ENCODE peak calls at places on chromosomes 12 and 14, in nine cellular contexts. H, V, M, I, C, D, Q, W and A are unnamed samples.
A peak's percentile ranks its signal among the peaks of the same experiment; 100 is the strongest.

GRCh38 chr12:91618281-91618680 is 435.7 kb upstream of the DCN start:
- DNase-seq in H (no peak), V (no peak), M (no peak), I (no peak), C (no peak), D (no peak), Q (no peak), W (no peak), A (no peak)

GRCh38 chr14:70317969-70318634 is 41.4 kb downstream of the COX16 start:
- DNase-seq in H (peak; percentile 64), V (peak; percentile 72), M (no peak), I (no peak), C (peak; percentile 20), D (peak; percentile 82), Q (no peak), W (peak; percentile 28), A (no peak)

GRCh38 chr12:105319691-105320209 is 10.7 kb upstream of the C12orf75 start:
- DNase-seq in H (no peak), V (no peak), M (no peak), I (no peak), C (no peak), D (peak; percentile 41), Q (no peak), W (no peak), A (no peak)

GRCh38 chr14:95300697-95301526 is 18.8 kb downstream of the CLMN start:
- DNase-seq in H (no peak), V (no peak), M (no peak), I (no peak), C (no peak), D (no peak), Q (peak; percentile 47), W (no peak), A (no peak)

GRCh38 chr12:45192041-45192695 is 23.7 kb upstream of the ANO6 start:
- DNase-seq in H (peak; percentile 52), V (no peak), M (no peak), I (no peak), C (peak; percentile 50), D (no peak), Q (no peak), W (no peak), A (no peak)

GRCh38 chr12:12715459-12716150 is 1.6 kb upstream of the CDKN1B start:
- DNase-seq in H (no peak), V (no peak), M (no peak), I (no peak), C (no peak), D (no peak), Q (no peak), W (no peak), A (no peak)

GRCh38 chr14:23567186-23568020 is at the start of gene AP1G2:
- DNase-seq in H (peak; percentile 17), V (peak; percentile 90), M (peak; percentile 91), I (peak; percentile 78), C (peak; percentile 92), D (peak; percentile 94), Q (peak; percentile 37), W (peak; percentile 88), A (peak; percentile 86)

GRCh38 chr14:38074091-38074490 is 133.6 kb upstream of the SSTR1 start:
- DNase-seq in H (no peak), V (no peak), M (no peak), I (no peak), C (no peak), D (no peak), Q (no peak), W (no peak), A (no peak)

GRCh38 chr12:39763894-39764176 is 144.2 kb upstream of the ABCD2 start:
- DNase-seq in H (no peak), V (no peak), M (no peak), I (no peak), C (no peak), D (peak; percentile 21), Q (no peak), W (no peak), A (no peak)

DNA sequence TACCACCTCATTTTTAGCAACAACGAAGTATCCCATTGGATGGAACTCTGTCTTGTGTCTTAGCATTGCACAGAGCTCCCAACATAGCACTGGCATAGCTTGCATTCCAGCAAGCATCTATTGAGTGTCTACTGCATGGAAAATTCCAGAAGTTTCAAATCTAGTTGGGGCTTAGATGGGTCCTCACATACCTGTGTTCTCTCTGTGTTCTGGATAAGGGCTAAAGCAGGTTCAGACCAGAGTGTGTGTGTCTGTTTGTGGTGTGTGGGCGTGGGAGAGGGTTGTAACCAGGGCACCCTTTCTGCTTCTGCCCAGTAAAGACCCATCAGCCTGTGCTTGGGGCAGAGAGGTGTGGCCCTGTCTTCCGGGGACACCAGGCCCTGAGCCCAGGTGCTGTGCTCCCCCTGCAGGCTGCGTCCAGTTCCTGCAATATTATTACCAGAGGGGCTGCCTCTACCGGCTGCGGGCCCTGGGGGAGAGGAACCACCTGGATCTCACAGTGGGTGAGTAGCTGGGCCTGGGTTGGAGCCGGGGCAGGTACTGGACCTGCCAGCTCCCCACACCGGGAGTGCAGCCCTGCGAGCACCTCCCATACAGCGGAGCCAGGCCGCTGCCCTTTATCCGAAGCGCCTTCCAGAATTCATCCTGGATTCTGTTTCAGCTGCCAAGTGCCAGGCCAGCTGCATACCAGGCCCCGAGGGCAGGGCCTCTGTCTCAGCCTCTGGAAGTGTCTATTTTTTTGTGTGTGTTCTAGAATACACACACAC is 20.3 kb downstream of the RHOF start:
- DNase-seq in H (no peak), V (peak; percentile 74), M (peak; percentile 80), I (peak; percentile 70), C (peak; percentile 86), D (peak; percentile 88), Q (no peak), W (peak; percentile 74), A (peak; percentile 72)
- H3K27ac ChIP-seq in H (no peak overlapping the region), V (no peak overlapping the region), M (no peak overlapping the region), I (peak overlapping the region; percentile 5), C (peak overlapping the region; percentile 57), D (peak overlapping the region; percentile 30), Q (no peak overlapping the region), W (no peak overlapping the region), A (no peak overlapping the region)

DNA sequence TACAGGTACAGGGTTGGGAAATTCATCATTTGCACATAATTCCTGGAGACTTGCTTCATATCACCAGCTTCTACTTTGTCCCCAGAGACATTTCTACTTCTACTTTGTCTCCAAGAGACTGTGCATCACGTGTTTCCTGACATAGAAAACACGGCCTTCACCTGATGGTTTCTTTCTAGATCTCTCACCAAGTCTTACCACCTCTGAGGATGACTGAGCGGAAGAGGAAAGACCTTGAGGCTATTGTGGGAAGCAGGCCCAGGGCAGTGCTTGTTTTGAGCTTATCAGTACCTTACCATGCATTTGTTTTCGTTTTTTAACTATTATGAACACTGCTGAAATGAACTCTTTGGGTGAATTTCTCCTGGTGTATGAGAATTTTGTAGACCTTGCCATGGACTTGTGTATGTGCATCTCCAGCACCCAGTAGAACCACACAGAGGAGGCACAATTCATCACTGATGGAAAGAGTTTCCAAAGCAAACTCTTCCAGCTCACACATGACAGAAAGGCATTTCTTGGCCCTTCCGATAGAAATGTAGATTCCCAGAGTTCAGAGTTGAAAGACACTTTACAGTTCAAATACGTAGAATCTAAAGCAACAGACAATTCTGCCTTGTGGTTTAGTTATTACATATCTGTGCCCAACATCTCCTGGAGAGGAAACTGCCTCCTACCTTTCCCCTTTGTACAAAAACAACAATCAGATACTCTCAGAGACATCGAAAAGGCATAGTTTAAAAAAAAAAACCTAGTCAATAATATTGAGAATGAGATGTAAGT is 434.7 kb downstream of the FUT8 start:
- DNase-seq in H (no peak), V (no peak), M (no peak), I (peak; percentile 61), C (no peak), D (no peak), Q (no peak), W (no peak), A (no peak)
- H3K27ac ChIP-seq in H (no peak overlapping the region), V (no peak overlapping the region), M (no peak overlapping the region), I (peak overlapping the region; percentile 88), C (no peak overlapping the region), D (no peak overlapping the region), Q (no peak overlapping the region), W (no peak overlapping the region), A (no peak overlapping the region)

GRCh38 chr14:60164404-60164716 is 838 bp downstream of the DHRS7 start:
- DNase-seq in H (no peak), V (no peak), M (no peak), I (no peak), C (no peak), D (no peak), Q (no peak), W (no peak), A (no peak)

GRCh38 chr14:60165547-60165876 is 314 bp upstream of the DHRS7 start:
- DNase-seq in H (no peak), V (no peak), M (no peak), I (no peak), C (no peak), D (no peak), Q (no peak), W (no peak), A (no peak)

GRCh38 chr14:60163741-60164140 is 1.5 kb downstream of the DHRS7 start:
- DNase-seq in H (no peak), V (no peak), M (no peak), I (no peak), C (no peak), D (peak; percentile 36), Q (no peak), W (no peak), A (no peak)

GRCh38 chr14:60164717-60165546 is at the start of gene DHRS7:
- DNase-seq in H (peak; percentile 60), V (peak; percentile 85), M (peak; percentile 84), I (peak; percentile 50), C (peak; percentile 74), D (peak; percentile 77), Q (peak; percentile 67), W (peak; percentile 89), A (peak; percentile 39)

GRCh38 chr14:60166144-60166543 is 946 bp upstream of the DHRS7 start:
- DNase-seq in H (no peak), V (peak; percentile 37), M (no peak), I (no peak), C (no peak), D (no peak), Q (no peak), W (no peak), A (no peak)
- H3K27ac ChIP-seq in H (no peak overlapping the region), V (peak overlapping the region; percentile 92), M (no peak overlapping the region), I (peak overlapping the region; percentile 85), C (no peak overlapping the region), D (no peak overlapping the region), Q (peak overlapping the region; percentile 87), W (no peak overlapping the region), A (peak overlapping the region; percentile 93)

GRCh38 chr12:103348935-103349334 is 146.8 kb downstream of the C12orf42 start:
- DNase-seq in H (no peak), V (no peak), M (no peak), I (no peak), C (no peak), D (no peak), Q (no peak), W (no peak), A (no peak)

GRCh38 chr12:103353913-103354312 is 141.9 kb downstream of the C12orf42 start:
- DNase-seq in H (no peak), V (no peak), M (no peak), I (no peak), C (no peak), D (no peak), Q (no peak), W (no peak), A (no peak)

GRCh38 chr12:103350116-103350515 is 145.7 kb downstream of the C12orf42 start:
- DNase-seq in H (no peak), V (no peak), M (no peak), I (no peak), C (no peak), D (no peak), Q (no peak), W (no peak), A (no peak)

DNA sequence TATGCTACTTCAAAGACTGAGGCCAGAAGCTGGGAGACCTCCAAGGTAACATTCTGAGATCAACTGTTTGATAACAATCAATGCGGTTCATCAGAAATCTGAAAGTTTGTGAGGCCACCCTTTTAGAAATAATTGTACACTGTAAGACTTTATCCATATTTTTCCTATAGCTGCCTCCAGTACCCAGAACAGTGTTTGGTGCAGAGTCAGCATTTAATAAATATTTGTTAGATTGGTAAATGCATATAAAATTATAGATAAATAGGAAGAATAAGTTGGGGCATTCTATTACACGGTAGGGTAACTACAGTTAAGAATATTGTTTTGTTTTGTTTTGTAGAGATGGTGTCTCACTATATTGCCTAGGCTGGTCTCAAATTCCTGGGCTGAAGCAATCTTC is 141.4 kb downstream of the C12orf42 start:
- DNase-seq in H (no peak), V (no peak), M (no peak), I (no peak), C (no peak), D (no peak), Q (no peak), W (no peak), A (no peak)
- H3K27ac ChIP-seq in H (no peak overlapping the region), V (no peak overlapping the region), M (no peak overlapping the region), I (no peak overlapping the region), C (no peak overlapping the region), D (no peak overlapping the region), Q (no peak overlapping the region), W (no peak overlapping the region), A (no peak overlapping the region)